ENCODE peak calls at places on chromosomes 5 and 9, in five cellular contexts. O is kidney epithelial cell, Y is dorsolateral prefrontal cortex, Z is right atrium auricular region, D is heart left ventricle. J is an unnamed sample. For H3K27me3, the result is how much of the 10 kb centered on the place peaks cover.

GRCh38 chr5:71971862-71972261 is 135.4 kb upstream of the MAP1B start:
- DNase-seq in Z (no peak), O (no peak), D (no peak), Y (no peak), J (no peak)

GRCh38 chr9:127496974-127497373 is 45.7 kb downstream of the LRSAM1 start:
- DNase-seq in Z (no peak), Y (no peak), D (no peak), O (no peak), J (no peak)

GRCh38 chr5:1055896-1056610 is 47.5 kb downstream of the NKD2 start:
- DNase-seq in D (peak), Z (no peak), Y (no peak), O (no peak), J (no peak)

GRCh38 chr9:105510024-105510423 is 47.9 kb upstream of the FKTN start:
- DNase-seq in D (no peak), O (peak), Z (no peak), Y (no peak), J (peak)

GRCh38 chr5:96112123-96112670 is 150.5 kb upstream of the ELL2 start:
- DNase-seq in Y (no peak), Z (no peak), O (no peak), D (no peak), J (no peak)

GRCh38 chr5:82358454-82358853 is 80.3 kb upstream of the RPS23 start:
- DNase-seq in O (no peak), Z (no peak), D (no peak), Y (no peak), J (no peak)

GRCh38 chr5:135448796-135449507 is 1.8 kb upstream of the DCANP1 start:
- DNase-seq in Z (no peak), D (no peak), Y (no peak), O (no peak), J (peak)

GRCh38 chr9:93825348-93826115 is 129.6 kb downstream of the BARX1 start:
- DNase-seq in Y (no peak), O (no peak), Z (no peak), D (no peak), J (no peak)

GRCh38 chr5:35282805-35283204 is 52.5 kb upstream of the PRLR start:
- DNase-seq in Y (no peak), Z (no peak), D (no peak), O (no peak), J (no peak)

GRCh38 chr5:38104497-38105230 is 153.7 kb upstream of the EGFLAM start:
- DNase-seq in Y (no peak), Z (no peak), D (no peak), O (no peak), J (no peak)

GRCh38 chr5:179840321-179840720 is 18.3 kb downstream of the MRNIP start:
- DNase-seq in Z (no peak), D (no peak), O (no peak), Y (no peak), J (no peak)

GRCh38 chr5:139271201-139272027 is 22.1 kb upstream of the MATR3 start:
- DNase-seq in Z (no peak), O (no peak), Y (no peak), D (no peak), J (no peak)

GRCh38 chr9:6978591-6978990 is 220.8 kb downstream of the KDM4C start:
- DNase-seq in D (no peak), Z (no peak), O (no peak), Y (no peak), J (no peak)

GRCh38 chr5:135482383-135482933 is 30.3 kb upstream of the TIFAB start:
- DNase-seq in D (no peak), Z (no peak), O (no peak), Y (no peak), J (no peak)

GRCh38 chr9:127131871-127132270 is 9.4 kb upstream of the ANGPTL2 start:
- DNase-seq in Y (no peak), O (no peak), D (no peak), Z (no peak), J (no peak)

GRCh38 chr5:154205441-154206117 is 15.0 kb downstream of the GALNT10 start:
- DNase-seq in O (no peak), Y (no peak), D (no peak), Z (no peak), J (no peak)

GRCh38 chr5:176524987-176525386 is 12.2 kb downstream of the RNF44 start:
- DNase-seq in Z (no peak), O (no peak), D (no peak), Y (no peak), J (no peak)

GRCh38 chr5:32443145-32443540 is 1.4 kb downstream of the ZFR start:
- DNase-seq in D (no peak), Y (no peak), Z (no peak), O (no peak), J (no peak)

GRCh38 chr5:154284433-154284832 is 93.9 kb downstream of the GALNT10 start:
- DNase-seq in D (no peak), O (no peak), Y (no peak), Z (no peak), J (no peak)

GRCh38 chr5:131635755-131636479 is 888 bp upstream of the RAPGEF6 start:
- DNase-seq in Z (no peak), D (no peak), Y (no peak), O (no peak), J (no peak)

GRCh38 chr9:14343948-14344547 is 30.1 kb upstream of the NFIB start:
- DNase-seq in Z (no peak), D (peak), Y (peak), O (no peak), J (no peak)

GRCh38 chr5:142982821-142983200 is 212.6 kb downstream of the ARHGAP26 start:
- DNase-seq in Y (no peak), Z (no peak), D (no peak), O (no peak), J (no peak)

GRCh38 chr5:115859378-115859777 is 17.6 kb downstream of the AP3S1 start:
- DNase-seq in Z (no peak), D (no peak), Y (no peak), O (no peak), J (no peak)

GRCh38 chr9:69455311-69455710 is 130.3 kb downstream of the ENTREP1 start:
- DNase-seq in Z (no peak), Y (no peak), O (no peak), D (no peak), J (no peak)

GRCh38 chr5:77550416-77550815 is 58.3 kb upstream of the WDR41 start:
- DNase-seq in D (no peak), O (no peak), Y (no peak), Z (no peak), J (no peak)

GRCh38 chr9:4762889-4763521 is 22.0 kb upstream of the AK3 start:
- DNase-seq in Y (no peak), Z (peak), D (peak), O (no peak), J (no peak)
- TF ChIP-seq CTCF in Y (no peak), Z (no peak), D (no peak), O (no peak), J (no peak)

GRCh38 chr5:178232124-178232919 is at the start of gene PHYKPL:
- DNase-seq in O (no peak), Y (peak), Z (peak), D (peak), J (no peak)
- H3K4me3 ChIP-seq in O (peak), Y (peak), Z (peak), D (peak), J (peak)

GRCh38 chr9:132418743-132419363 is 8.8 kb downstream of the CFAP77 start:
- DNase-seq in D (no peak), Y (no peak), Z (no peak), O (no peak), J (no peak)

GRCh38 chr9:132412089-132412488 is 2.1 kb downstream of the CFAP77 start:
- DNase-seq in O (no peak), Z (no peak), Y (no peak), D (no peak), J (no peak)

GRCh38 chr9:132410642-132411041 is 631 bp downstream of the CFAP77 start:
- DNase-seq in D (no peak), Z (no peak), Y (no peak), O (no peak), J (no peak)

GRCh38 chr9:132411091-132411508 is 1.1 kb downstream of the CFAP77 start:
- DNase-seq in O (no peak), Y (no peak), Z (no peak), D (peak), J (no peak)

GRCh38 chr9:132415181-132415580 is 5.2 kb downstream of the CFAP77 start:
- DNase-seq in Y (no peak), O (no peak), D (no peak), Z (no peak), J (no peak)
- H3K27me3 ChIP-seq in Y (under half), O (under half), D (half or more), Z (under half), J (under half)

GRCh38 chr5:117788596-117788995 is 1199.8 kb downstream of the DTWD2 start:
- DNase-seq in O (no peak), Y (no peak), Z (no peak), D (no peak), J (no peak)
- TF ChIP-seq CTCF in O (peak), Y (no peak), Z (no peak), D (no peak), J (no peak)

DNA sequence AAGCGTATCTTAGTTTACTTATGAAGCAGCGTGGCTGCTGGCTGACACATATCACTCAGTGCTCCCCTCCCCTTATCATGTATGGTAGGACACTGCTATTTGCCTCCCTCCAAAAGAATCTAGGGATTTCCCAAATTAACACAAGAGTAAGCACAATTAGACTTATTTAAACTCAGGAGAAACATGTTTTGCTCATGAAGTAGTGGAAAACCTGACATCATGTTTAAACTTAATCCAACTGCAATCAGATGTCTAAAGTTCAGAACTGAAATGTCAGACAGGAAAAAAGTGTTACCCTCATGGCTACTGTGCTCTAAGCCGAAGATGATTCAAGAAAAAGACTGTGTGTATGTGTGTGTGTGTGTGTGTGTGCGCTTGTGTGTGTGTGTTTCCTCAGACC is 324.1 kb upstream of the TNC start:
- DNase-seq in D (no peak), O (peak), Y (no peak), Z (no peak), J (no peak)
- H3K4me3 ChIP-seq in D (no peak), O (no peak), Y (no peak), Z (no peak), J (no peak)

DNA sequence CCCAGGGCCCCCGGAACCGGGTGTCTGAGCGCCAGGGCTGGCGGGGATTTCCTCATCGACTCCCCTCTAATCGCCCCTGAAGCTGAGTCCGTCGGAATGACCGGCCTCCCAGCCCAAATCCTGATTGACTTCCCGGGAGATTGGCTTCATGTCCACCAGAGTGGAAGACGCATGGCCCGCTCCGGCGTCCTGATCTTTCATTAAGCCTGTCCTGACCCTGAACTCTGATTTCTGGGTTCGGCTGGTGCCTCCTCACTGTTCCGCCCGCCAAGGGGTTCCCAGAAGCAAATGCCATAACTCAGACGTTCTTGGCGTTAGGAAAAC is 17.6 kb downstream of the FIBCD1 start:
- DNase-seq in D (no peak), Z (no peak), O (no peak), Y (no peak), J (no peak)
- H3K27me3 ChIP-seq in D (under half), Z (under half), O (under half), Y (under half), J (under half)

DNA sequence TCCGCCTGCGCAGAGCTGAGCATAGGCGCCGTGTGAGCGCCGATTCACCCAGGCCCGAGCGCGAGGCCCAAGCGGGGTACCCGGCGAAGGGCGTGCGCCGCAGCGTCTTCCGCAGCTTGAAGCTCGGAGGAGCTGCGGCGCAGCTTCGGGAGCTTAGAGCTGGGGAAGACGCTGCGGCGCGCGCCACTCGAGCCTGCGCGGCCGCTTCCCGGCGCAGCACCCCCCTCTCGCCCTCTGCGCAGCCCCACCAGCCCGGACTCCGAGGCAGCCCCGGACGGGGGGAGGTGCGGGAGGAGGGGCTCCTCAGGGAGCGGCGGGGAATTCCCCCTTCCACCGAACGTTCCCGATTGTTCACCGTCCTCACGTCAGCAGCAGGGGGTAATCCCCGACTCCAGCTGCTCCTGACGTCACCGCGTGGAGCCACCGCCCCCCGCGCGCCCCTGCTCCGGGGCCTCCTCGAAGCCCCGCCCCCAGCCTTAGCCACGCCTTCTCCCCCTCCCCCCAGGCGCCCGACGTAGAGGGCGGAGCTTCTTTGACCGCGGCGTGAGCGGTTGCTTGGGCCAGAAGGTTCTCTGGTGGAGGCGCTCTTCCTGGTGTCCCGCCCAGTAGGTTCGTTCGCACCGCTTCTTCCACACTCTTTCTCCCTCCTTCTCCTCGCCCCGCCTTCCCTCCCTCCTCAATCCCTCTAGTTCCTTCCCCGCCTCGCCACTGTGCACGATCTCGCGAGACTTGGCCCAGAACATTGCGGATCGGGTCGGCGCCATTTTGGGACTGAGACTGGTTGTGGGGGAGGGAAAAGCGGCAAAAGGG is at the start of gene GPBP1:
- DNase-seq in D (peak), O (peak), Z (peak), Y (peak), J (peak)
- TF ChIP-seq CTCF in D (no peak), O (no peak), Z (no peak), Y (no peak), J (peak)

GRCh38 chr5:14713476-14714384 is 49.2 kb downstream of the OTULIN start:
- DNase-seq in D (no peak), O (no peak), Y (no peak), Z (peak), J (no peak)

GRCh38 chr5:14715481-14715880 is 51.0 kb downstream of the OTULIN start:
- DNase-seq in Y (no peak), Z (no peak), D (no peak), O (no peak), J (no peak)

GRCh38 chr5:14718778-14719177 is 54.3 kb downstream of the OTULIN start:
- DNase-seq in D (no peak), Z (no peak), O (no peak), Y (no peak), J (no peak)

GRCh38 chr5:14714706-14715105 is 50.2 kb downstream of the OTULIN start:
- DNase-seq in Y (no peak), O (no peak), D (no peak), Z (no peak), J (no peak)

GRCh38 chr5:14716755-14717752 is 52.5 kb downstream of the OTULIN start:
- DNase-seq in Z (no peak), Y (no peak), D (no peak), O (no peak), J (no peak)
- H3K4me3 ChIP-seq in Z (no peak), Y (no peak), D (no peak), O (no peak), J (no peak)